ENCODE peak calls at places on chromosomes 7 and 10, in six cellular contexts. F is mesendoderm, R is fibroblast of mammary gland, I is cardiac fibroblast, Q is IMR-90, E is skeletal muscle cell. M is an unnamed sample.

GRCh38 chr7:155729847-155730246 is 82.4 kb downstream of the SHH start:
- DNase-seq in E (no peak), F (no peak), Q (peak; percentile 61), R (peak; percentile 15), I (peak; percentile 34), M (no peak)

GRCh38 chr7:42348071-42348470 is 111.1 kb upstream of the GLI3 start:
- DNase-seq in F (no peak), R (no peak), Q (no peak), E (no peak), I (no peak), M (no peak)

GRCh38 chr7:150948791-150949251 is 29.3 kb downstream of the KCNH2 start:
- DNase-seq in R (no peak), F (no peak), I (no peak), Q (no peak), E (no peak), M (no peak)

GRCh38 chr7:44379366-44380178 is 54.2 kb upstream of the CAMK2B start:
- DNase-seq in F (no peak), E (no peak), Q (peak; percentile 17), R (peak; percentile 43), I (peak; percentile 48), M (no peak)

GRCh38 chr10:16437540-16437894 is 707 bp downstream of the PTER start:
- DNase-seq in R (no peak), I (no peak), E (no peak), F (no peak), Q (no peak), M (no peak)

GRCh38 chr7:86504229-86504628 is 139.5 kb upstream of the GRM3 start:
- DNase-seq in E (no peak), Q (no peak), I (no peak), F (no peak), R (no peak), M (no peak)

GRCh38 chr10:102815790-102816549 is 21.2 kb downstream of the CYP17A1 start:
- DNase-seq in I (peak; percentile 98), E (peak; percentile 45), R (peak; percentile 87), F (no peak), Q (peak; percentile 96), M (peak; percentile 51)

GRCh38 chr10:35040761-35041501 is 49.2 kb downstream of the CUL2 start:
- DNase-seq in I (peak; percentile 77), F (peak; percentile 50), R (peak; percentile 74), E (peak; percentile 72), Q (peak; percentile 63), M (no peak)

GRCh38 chr7:35257251-35258124 is 3.6 kb upstream of the TBX20 start:
- DNase-seq in F (peak; percentile 63), R (no peak), I (peak; percentile 28), Q (no peak), E (no peak), M (no peak)

GRCh38 chr10:118960166-118961090 is 69.1 kb upstream of the NANOS1 start:
- DNase-seq in F (no peak), I (no peak), Q (no peak), E (no peak), R (peak; percentile 24), M (no peak)

GRCh38 chr7:157559596-157560257 is 222.9 kb downstream of the DNAJB6 start:
- DNase-seq in E (no peak), I (no peak), R (no peak), F (no peak), Q (no peak), M (no peak)

GRCh38 chr7:151632750-151633515 is 113.2 kb upstream of the RHEB start:
- DNase-seq in E (no peak), I (peak; percentile 67), R (peak; percentile 53), Q (peak; percentile 23), F (peak; percentile 68), M (no peak)

GRCh38 chr10:88693392-88694020 is 12.5 kb upstream of the LIPK start:
- DNase-seq in I (peak; percentile 40), E (no peak), R (peak; percentile 37), Q (no peak), F (no peak), M (no peak)

GRCh38 chr10:129958118-129958685 is 5.9 kb downstream of the EBF3 start:
- DNase-seq in F (peak; percentile 51), R (no peak), Q (no peak), E (no peak), I (peak; percentile 86), M (no peak)

GRCh38 chr7:91836065-91836368 is 44.5 kb downstream of the MTERF1 start:
- DNase-seq in I (peak; percentile 16), F (no peak), E (no peak), R (peak; percentile 18), Q (peak; percentile 81), M (no peak)

GRCh38 chr7:126016722-126017121 is 1087.1 kb upstream of the POT1 start:
- DNase-seq in E (no peak), R (no peak), I (no peak), F (no peak), Q (no peak), M (no peak)

GRCh38 chr10:27448926-27449325 is 55.2 kb upstream of the RAB18 start:
- DNase-seq in I (peak; percentile 41), E (peak; percentile 21), Q (peak; percentile 68), F (peak; percentile 92), R (peak; percentile 68), M (peak; percentile 9)

GRCh38 chr7:154914580-154915380 is 88.1 kb downstream of the PAXIP1 start:
- DNase-seq in Q (no peak), I (no peak), F (peak; percentile 19), E (no peak), R (no peak), M (no peak)

GRCh38 chr10:58757352-58758071 is 244.8 kb downstream of the BICC1 start:
- DNase-seq in E (no peak), R (no peak), Q (no peak), F (no peak), I (no peak), M (no peak)

GRCh38 chr10:59825932-59826331 is 72.7 kb upstream of the MRLN start:
- DNase-seq in R (no peak), I (no peak), E (no peak), Q (no peak), F (no peak), M (no peak)

GRCh38 chr7:130899638-130900401 is 165.8 kb upstream of the KLF14 start:
- DNase-seq in E (no peak), F (no peak), I (no peak), R (no peak), Q (no peak), M (no peak)

GRCh38 chr10:71769279-71769823 is 4.0 kb downstream of the VSIR start:
- DNase-seq in E (no peak), R (peak; percentile 38), I (peak; percentile 74), F (no peak), Q (peak; percentile 31), M (no peak)

GRCh38 chr10:96339956-96340904 is 18.6 kb downstream of the OPALIN start:
- DNase-seq in F (peak; percentile 84), R (peak; percentile 67), I (peak; percentile 66), E (peak; percentile 37), Q (peak; percentile 70), M (peak; percentile 34)

GRCh38 chr10:27242473-27242950 is 1.9 kb upstream of the ACBD5 start:
- DNase-seq in R (no peak), E (no peak), F (no peak), Q (no peak), I (no peak), M (no peak)

GRCh38 chr7:140295224-140295623 is 103.1 kb downstream of the SLC37A3 start:
- DNase-seq in Q (no peak), I (no peak), R (no peak), E (no peak), F (no peak), M (no peak)

GRCh38 chr10:122740640-122741039 is 41.0 kb upstream of the C10orf120 start:
- DNase-seq in Q (no peak), R (no peak), I (no peak), F (no peak), E (no peak), M (no peak)

GRCh38 chr7:45189151-45189970 is 31.8 kb downstream of the RAMP3 start:
- DNase-seq in R (no peak), I (no peak), F (no peak), E (no peak), Q (no peak), M (no peak)

GRCh38 chr7:134926396-134926795 is 59.9 kb upstream of the AGBL3 start:
- DNase-seq in F (no peak), I (peak; percentile 42), R (no peak), E (no peak), Q (peak; percentile 26), M (no peak)

GRCh38 chr10:127063762-127064161 is 132.6 kb downstream of the INSYN2A start:
- DNase-seq in E (no peak), F (no peak), R (no peak), Q (no peak), I (no peak), M (no peak)

GRCh38 chr7:95476904-95477594 is 8.7 kb upstream of the ASB4 start:
- DNase-seq in F (peak; percentile 77), R (peak; percentile 76), E (no peak), I (peak; percentile 87), Q (peak; percentile 69), M (no peak)

GRCh38 chr7:7761974-7762769 is 43.8 kb upstream of the RPA3 start:
- DNase-seq in F (no peak), I (peak; percentile 74), R (peak; percentile 78), E (peak; percentile 81), Q (peak; percentile 59), M (peak; percentile 38)
- H3K4me3 ChIP-seq in F (no peak overlapping the region), I (peak overlapping the region; percentile 47), R (peak overlapping the region; percentile 45), E (peak overlapping the region; percentile 39), Q (peak overlapping the region; percentile 75), M (peak overlapping the region; percentile 53)

GRCh38 chr7:30877010-30877740 is 34.5 kb upstream of the AQP1 start:
- DNase-seq in E (no peak), R (no peak), F (peak; percentile 83), I (no peak), Q (no peak), M (no peak)
- H3K4me3 ChIP-seq in E (no peak overlapping the region), R (no peak overlapping the region), F (no peak overlapping the region), I (no peak overlapping the region), Q (no peak overlapping the region), M (no peak overlapping the region)

GRCh38 chr7:73397936-73398335 is 35.6 kb upstream of the FZD9 start:
- DNase-seq in E (no peak), Q (no peak), F (no peak), R (no peak), I (no peak), M (no peak)

GRCh38 chr7:73394416-73394815 is 39.2 kb upstream of the FZD9 start:
- DNase-seq in E (no peak), Q (no peak), F (no peak), R (no peak), I (no peak), M (no peak)

GRCh38 chr7:73395538-73396503 is 37.8 kb upstream of the FZD9 start:
- DNase-seq in R (no peak), Q (no peak), I (no peak), F (no peak), E (no peak), M (no peak)

DNA sequence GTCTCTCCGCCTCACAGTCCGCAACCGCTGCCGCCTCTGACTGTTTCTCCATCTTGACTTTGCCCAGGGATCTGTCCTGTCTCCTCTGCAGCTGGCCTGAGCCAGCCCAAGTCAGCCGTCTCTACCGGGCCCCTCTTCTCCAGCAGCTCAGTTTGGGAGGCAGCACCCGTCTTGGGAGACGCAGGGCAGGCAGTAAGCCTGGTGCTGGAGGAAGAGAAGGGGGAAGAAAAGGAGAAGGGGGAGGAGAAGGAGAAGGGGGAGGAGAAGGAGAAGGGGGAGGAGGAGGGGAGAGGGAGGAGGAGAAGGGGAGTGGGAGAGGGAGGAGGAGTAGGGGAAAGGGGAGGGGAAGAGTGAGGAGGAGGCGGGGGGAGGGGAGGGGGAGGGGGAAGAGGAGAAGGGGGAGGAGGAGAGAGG is 36.0 kb upstream of the FZD9 start:
- DNase-seq in I (no peak), Q (no peak), F (peak; percentile 77), E (no peak), R (no peak), M (no peak)
- H3K4me3 ChIP-seq in I (no peak overlapping the region), Q (no peak overlapping the region), F (peak overlapping the region; percentile 11), E (no peak overlapping the region), R (no peak overlapping the region), M (no peak overlapping the region)

GRCh38 chr7:29622335-29623265 is 59.0 kb downstream of the PRR15 start:
- DNase-seq in E (peak; percentile 92), R (peak; percentile 96), Q (peak; percentile 85), F (peak; percentile 46), I (peak; percentile 96), M (peak; percentile 90)
- H3K4me3 ChIP-seq in E (no peak overlapping the region), R (no peak overlapping the region), Q (no peak overlapping the region), F (no peak overlapping the region), I (no peak overlapping the region), M (no peak overlapping the region)

M was measured in AG04449.